ENCODE peak calls at places on chromosomes 4 and X, in nine cellular contexts. One of them, this sample, is unnamed.

GRCh38 chrX:19030805-19031204 is 46.9 kb upstream of the PHKA2 start:
- DNase-seq in GM23248: no peak
- DNase-seq in MM.1S: no peak
- DNase-seq in fibroblast of the aortic adventitia: no peak
- DNase-seq in mucosa of descending colon: no peak
- DNase-seq in psoas muscle: no peak
- DNase-seq in mesenchymal stem cell: no peak
- DNase-seq in cardiac muscle cell: no peak
- DNase-seq in H1: no peak
- DNase-seq in this sample: peak

GRCh38 chr4:610411-611261 is 14.7 kb upstream of the PDE6B start:
- DNase-seq in GM23248: peak
- DNase-seq in MM.1S: no peak
- DNase-seq in fibroblast of the aortic adventitia: peak
- DNase-seq in mucosa of descending colon: peak
- DNase-seq in psoas muscle: no peak
- DNase-seq in mesenchymal stem cell: no peak
- DNase-seq in cardiac muscle cell: peak
- DNase-seq in H1: no peak
- DNase-seq in this sample: peak

GRCh38 chr4:106062452-106062875 is 167.2 kb downstream of the NPNT start:
- DNase-seq in GM23248: peak
- DNase-seq in MM.1S: no peak
- DNase-seq in fibroblast of the aortic adventitia: peak
- DNase-seq in mucosa of descending colon: no peak
- DNase-seq in psoas muscle: no peak
- DNase-seq in mesenchymal stem cell: peak
- DNase-seq in cardiac muscle cell: peak
- DNase-seq in H1: no peak
- DNase-seq in this sample: peak

GRCh38 chr4:13541720-13542576 is 2.4 kb downstream of the NKX3-2 start:
- DNase-seq in GM23248: no peak
- DNase-seq in MM.1S: no peak
- DNase-seq in fibroblast of the aortic adventitia: no peak
- DNase-seq in mucosa of descending colon: peak
- DNase-seq in psoas muscle: no peak
- DNase-seq in mesenchymal stem cell: no peak
- DNase-seq in cardiac muscle cell: no peak
- DNase-seq in H1: no peak
- DNase-seq in this sample: no peak

GRCh38 chr4:79987401-79987800 is 85.6 kb downstream of the ANTXR2 start:
- DNase-seq in GM23248: peak
- DNase-seq in MM.1S: no peak
- DNase-seq in fibroblast of the aortic adventitia: peak
- DNase-seq in mucosa of descending colon: no peak
- DNase-seq in psoas muscle: no peak
- DNase-seq in mesenchymal stem cell: no peak
- DNase-seq in cardiac muscle cell: no peak
- DNase-seq in H1: no peak
- DNase-seq in this sample: no peak

GRCh38 chrX:17077349-17077748 is 130.9 kb downstream of the REPS2 start:
- DNase-seq in GM23248: no peak
- DNase-seq in MM.1S: no peak
- DNase-seq in fibroblast of the aortic adventitia: no peak
- DNase-seq in mucosa of descending colon: no peak
- DNase-seq in psoas muscle: no peak
- DNase-seq in mesenchymal stem cell: no peak
- DNase-seq in cardiac muscle cell: no peak
- DNase-seq in H1: no peak
- DNase-seq in this sample: no peak

GRCh38 chr4:26206981-26207380 is 113.8 kb upstream of the RBPJ start:
- DNase-seq in GM23248: no peak
- DNase-seq in MM.1S: no peak
- DNase-seq in fibroblast of the aortic adventitia: no peak
- DNase-seq in mucosa of descending colon: no peak
- DNase-seq in psoas muscle: no peak
- DNase-seq in mesenchymal stem cell: no peak
- DNase-seq in cardiac muscle cell: no peak
- DNase-seq in H1: no peak
- DNase-seq in this sample: no peak

GRCh38 chr4:168337550-168337940 is 19.0 kb upstream of the DDX60 start:
- DNase-seq in GM23248: no peak
- DNase-seq in MM.1S: no peak
- DNase-seq in fibroblast of the aortic adventitia: peak
- DNase-seq in mucosa of descending colon: no peak
- DNase-seq in psoas muscle: no peak
- DNase-seq in mesenchymal stem cell: peak
- DNase-seq in cardiac muscle cell: peak
- DNase-seq in H1: no peak
- DNase-seq in this sample: peak

GRCh38 chr4:102253860-102254259 is 91.4 kb downstream of the SLC39A8 start:
- DNase-seq in GM23248: no peak
- DNase-seq in MM.1S: no peak
- DNase-seq in fibroblast of the aortic adventitia: no peak
- DNase-seq in mucosa of descending colon: no peak
- DNase-seq in psoas muscle: no peak
- DNase-seq in mesenchymal stem cell: no peak
- DNase-seq in cardiac muscle cell: no peak
- DNase-seq in H1: no peak
- DNase-seq in this sample: no peak

GRCh38 chr4:15162046-15162445 is 159.8 kb downstream of the CPEB2 start:
- DNase-seq in GM23248: no peak
- DNase-seq in MM.1S: no peak
- DNase-seq in fibroblast of the aortic adventitia: no peak
- DNase-seq in mucosa of descending colon: no peak
- DNase-seq in psoas muscle: no peak
- DNase-seq in mesenchymal stem cell: no peak
- DNase-seq in cardiac muscle cell: no peak
- DNase-seq in H1: no peak
- DNase-seq in this sample: no peak

GRCh38 chr4:88320174-88320779 is 35.9 kb upstream of the PPM1K start:
- DNase-seq in GM23248: no peak
- DNase-seq in MM.1S: peak
- DNase-seq in fibroblast of the aortic adventitia: no peak
- DNase-seq in mucosa of descending colon: no peak
- DNase-seq in psoas muscle: no peak
- DNase-seq in mesenchymal stem cell: no peak
- DNase-seq in cardiac muscle cell: no peak
- DNase-seq in H1: no peak
- DNase-seq in this sample: peak

GRCh38 chrX:41759817-41760216 is 35.8 kb downstream of the GPR82 start:
- DNase-seq in GM23248: peak
- DNase-seq in MM.1S: peak
- DNase-seq in fibroblast of the aortic adventitia: peak
- DNase-seq in mucosa of descending colon: peak
- DNase-seq in psoas muscle: no peak
- DNase-seq in mesenchymal stem cell: peak
- DNase-seq in cardiac muscle cell: peak
- DNase-seq in H1: no peak
- DNase-seq in this sample: peak

GRCh38 chr4:156201050-156201449 is 247.4 kb upstream of the CTSO start:
- DNase-seq in GM23248: no peak
- DNase-seq in MM.1S: peak
- DNase-seq in fibroblast of the aortic adventitia: no peak
- DNase-seq in mucosa of descending colon: no peak
- DNase-seq in psoas muscle: no peak
- DNase-seq in mesenchymal stem cell: no peak
- DNase-seq in cardiac muscle cell: no peak
- DNase-seq in H1: no peak
- DNase-seq in this sample: no peak

GRCh38 chr4:30268370-30268769 is 451.8 kb upstream of the PCDH7 start:
- DNase-seq in GM23248: no peak
- DNase-seq in MM.1S: no peak
- DNase-seq in fibroblast of the aortic adventitia: no peak
- DNase-seq in mucosa of descending colon: no peak
- DNase-seq in psoas muscle: no peak
- DNase-seq in mesenchymal stem cell: no peak
- DNase-seq in cardiac muscle cell: no peak
- DNase-seq in H1: no peak
- DNase-seq in this sample: no peak

GRCh38 chr4:156169011-156169410 is 215.3 kb upstream of the CTSO start:
- DNase-seq in GM23248: peak
- DNase-seq in MM.1S: peak
- DNase-seq in fibroblast of the aortic adventitia: peak
- DNase-seq in mucosa of descending colon: peak
- DNase-seq in psoas muscle: no peak
- DNase-seq in mesenchymal stem cell: peak
- DNase-seq in cardiac muscle cell: peak
- DNase-seq in H1: peak
- DNase-seq in this sample: peak

GRCh38 chr4:159444668-159445067 is 341.8 kb downstream of the RAPGEF2 start:
- DNase-seq in GM23248: peak
- DNase-seq in MM.1S: no peak
- DNase-seq in fibroblast of the aortic adventitia: peak
- DNase-seq in mucosa of descending colon: no peak
- DNase-seq in psoas muscle: no peak
- DNase-seq in mesenchymal stem cell: peak
- DNase-seq in cardiac muscle cell: peak
- DNase-seq in H1: no peak
- DNase-seq in this sample: peak

DNA sequence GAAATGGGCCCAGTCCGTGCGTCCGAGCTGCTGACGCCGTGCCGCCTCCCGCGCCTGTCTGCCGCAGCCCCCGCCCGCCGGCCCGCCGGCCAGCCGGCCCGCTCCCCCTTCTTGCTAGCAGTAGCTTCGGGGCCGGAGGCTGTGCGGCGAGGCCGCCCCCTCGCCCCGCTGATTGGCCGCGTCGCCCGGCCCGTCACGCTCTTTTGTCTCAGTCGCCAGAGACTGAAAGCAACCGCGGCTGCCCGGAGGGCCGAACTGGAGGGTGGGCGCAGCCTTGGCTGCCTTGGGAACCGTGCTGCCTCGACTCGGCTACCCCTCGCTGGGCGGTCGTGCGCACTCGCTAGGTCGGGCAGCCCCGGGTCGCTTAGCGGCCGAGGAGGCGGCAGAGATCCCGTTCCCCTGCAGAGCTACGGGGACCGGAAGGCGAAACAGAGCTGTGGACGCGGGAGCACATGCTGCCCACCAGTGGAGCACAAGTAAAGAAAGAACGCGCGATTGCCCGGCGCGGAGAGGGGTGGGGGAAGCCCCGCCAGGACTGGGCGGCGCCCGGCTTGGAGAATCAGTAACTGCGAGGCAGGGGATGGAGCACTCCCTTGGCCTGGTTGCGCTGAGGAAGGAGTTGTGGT is at the start of gene ZCCHC18:
- DNase-seq in GM23248: peak
- DNase-seq in MM.1S: peak
- DNase-seq in fibroblast of the aortic adventitia: peak
- DNase-seq in mucosa of descending colon: peak
- DNase-seq in psoas muscle: peak
- DNase-seq in mesenchymal stem cell: peak
- DNase-seq in cardiac muscle cell: peak
- DNase-seq in H1: no peak
- DNase-seq in this sample: peak
- H3K4me3 ChIP-seq in GM23248: peak
- H3K4me3 ChIP-seq in MM.1S: peak
- H3K4me3 ChIP-seq in fibroblast of the aortic adventitia: peak
- H3K4me3 ChIP-seq in mucosa of descending colon: no peak
- H3K4me3 ChIP-seq in psoas muscle: peak
- H3K4me3 ChIP-seq in mesenchymal stem cell: peak
- H3K4me3 ChIP-seq in cardiac muscle cell: peak
- H3K4me3 ChIP-seq in H1: peak
- H3K4me3 ChIP-seq in this sample: peak

GRCh38 chr4:142435599-142436235 is 410.4 kb downstream of the INPP4B start:
- DNase-seq in GM23248: no peak
- DNase-seq in MM.1S: no peak
- DNase-seq in fibroblast of the aortic adventitia: no peak
- DNase-seq in mucosa of descending colon: peak
- DNase-seq in psoas muscle: no peak
- DNase-seq in mesenchymal stem cell: peak
- DNase-seq in cardiac muscle cell: no peak
- DNase-seq in H1: peak
- DNase-seq in this sample: no peak
- H3K4me3 ChIP-seq in GM23248: no peak
- H3K4me3 ChIP-seq in MM.1S: no peak
- H3K4me3 ChIP-seq in fibroblast of the aortic adventitia: no peak
- H3K4me3 ChIP-seq in mucosa of descending colon: no peak
- H3K4me3 ChIP-seq in psoas muscle: no peak
- H3K4me3 ChIP-seq in mesenchymal stem cell: no peak
- H3K4me3 ChIP-seq in cardiac muscle cell: no peak
- H3K4me3 ChIP-seq in H1: no peak
- H3K4me3 ChIP-seq in this sample: no peak

GRCh38 chr4:108107729-108108382 is 60.9 kb downstream of the LEF1 start:
- DNase-seq in GM23248: no peak
- DNase-seq in MM.1S: no peak
- DNase-seq in fibroblast of the aortic adventitia: no peak
- DNase-seq in mucosa of descending colon: no peak
- DNase-seq in psoas muscle: no peak
- DNase-seq in mesenchymal stem cell: no peak
- DNase-seq in cardiac muscle cell: no peak
- DNase-seq in H1: no peak
- DNase-seq in this sample: no peak
- H3K4me3 ChIP-seq in GM23248: no peak
- H3K4me3 ChIP-seq in MM.1S: no peak
- H3K4me3 ChIP-seq in fibroblast of the aortic adventitia: no peak
- H3K4me3 ChIP-seq in mucosa of descending colon: no peak
- H3K4me3 ChIP-seq in psoas muscle: no peak
- H3K4me3 ChIP-seq in mesenchymal stem cell: no peak
- H3K4me3 ChIP-seq in cardiac muscle cell: no peak
- H3K4me3 ChIP-seq in H1: no peak
- H3K4me3 ChIP-seq in this sample: no peak

GRCh38 chr4:113761682-113762060 is at the start of gene CAMK2D:
- DNase-seq in GM23248: peak
- DNase-seq in MM.1S: peak
- DNase-seq in fibroblast of the aortic adventitia: peak
- DNase-seq in mucosa of descending colon: peak
- DNase-seq in psoas muscle: peak
- DNase-seq in mesenchymal stem cell: peak
- DNase-seq in cardiac muscle cell: peak
- DNase-seq in H1: no peak
- DNase-seq in this sample: peak

GRCh38 chr4:113762061-113762850 is 718 bp upstream of the CAMK2D start:
- DNase-seq in GM23248: peak
- DNase-seq in MM.1S: peak
- DNase-seq in fibroblast of the aortic adventitia: peak
- DNase-seq in mucosa of descending colon: peak
- DNase-seq in psoas muscle: peak
- DNase-seq in mesenchymal stem cell: peak
- DNase-seq in cardiac muscle cell: peak
- DNase-seq in H1: peak
- DNase-seq in this sample: peak

GRCh38 chr4:113760852-113761681 is 471 bp downstream of the CAMK2D start:
- DNase-seq in GM23248: peak
- DNase-seq in MM.1S: peak
- DNase-seq in fibroblast of the aortic adventitia: peak
- DNase-seq in mucosa of descending colon: peak
- DNase-seq in psoas muscle: peak
- DNase-seq in mesenchymal stem cell: peak
- DNase-seq in cardiac muscle cell: peak
- DNase-seq in H1: no peak
- DNase-seq in this sample: peak

GRCh38 chr4:113764720-113765264 is 3.3 kb upstream of the CAMK2D start:
- DNase-seq in GM23248: no peak
- DNase-seq in MM.1S: no peak
- DNase-seq in fibroblast of the aortic adventitia: no peak
- DNase-seq in mucosa of descending colon: no peak
- DNase-seq in psoas muscle: no peak
- DNase-seq in mesenchymal stem cell: no peak
- DNase-seq in cardiac muscle cell: no peak
- DNase-seq in H1: no peak
- DNase-seq in this sample: no peak

DNA sequence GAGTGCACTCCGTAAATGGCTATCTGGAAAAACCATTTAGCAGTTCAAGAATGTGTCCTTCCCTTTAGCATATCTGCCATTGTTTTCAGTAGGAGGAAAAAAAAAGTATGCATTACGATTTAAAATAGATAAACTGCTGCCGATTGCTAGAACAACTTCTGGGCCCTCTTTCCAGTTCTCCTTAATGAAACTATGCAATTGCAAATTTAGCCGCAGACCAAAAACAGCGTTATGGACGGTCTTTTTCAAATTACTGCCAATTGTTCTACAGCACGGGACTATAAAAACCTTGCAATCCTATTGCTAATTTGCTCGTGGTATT is 1.3 kb upstream of the CAMK2D start:
- DNase-seq in GM23248: no peak
- DNase-seq in MM.1S: no peak
- DNase-seq in fibroblast of the aortic adventitia: no peak
- DNase-seq in mucosa of descending colon: no peak
- DNase-seq in psoas muscle: no peak
- DNase-seq in mesenchymal stem cell: no peak
- DNase-seq in cardiac muscle cell: no peak
- DNase-seq in H1: no peak
- DNase-seq in this sample: no peak
- H3K4me3 ChIP-seq in GM23248: peak
- H3K4me3 ChIP-seq in MM.1S: peak
- H3K4me3 ChIP-seq in fibroblast of the aortic adventitia: peak
- H3K4me3 ChIP-seq in mucosa of descending colon: peak
- H3K4me3 ChIP-seq in psoas muscle: peak
- H3K4me3 ChIP-seq in mesenchymal stem cell: peak
- H3K4me3 ChIP-seq in cardiac muscle cell: peak
- H3K4me3 ChIP-seq in H1: peak
- H3K4me3 ChIP-seq in this sample: peak

This sample was measured in brain microvascular endothelial cell.